ENCODE peak calls at places on chromosomes 13 and 19, in five cellular contexts. G, D, L, A and C are unnamed samples.

GRCh38 chr19:33246729-33247440 is 21.2 kb upstream of the SLC7A10 start:
- DNase-seq in L (no peak), G (no peak), D (no peak), A (no peak), C (no peak)

GRCh38 chr19:44005968-44006367 is 3.2 kb downstream of the ZNF230 start:
- DNase-seq in D (no peak), L (no peak), G (no peak), A (no peak), C (no peak)

GRCh38 chr19:8393871-8394250 is 3.7 kb downstream of the RAB11B start:
- DNase-seq in G (no peak), A (no peak), L (no peak), D (no peak), C (no peak)

GRCh38 chr13:108859202-108860012 is 230.0 kb downstream of the MYO16 start:
- DNase-seq in A (peak), G (no peak), L (no peak), D (no peak), C (peak)

GRCh38 chr13:34942732-34943674 is 933 bp downstream of the NBEA start:
- DNase-seq in G (peak), A (peak), L (peak), D (peak), C (no peak)

GRCh38 chr19:31944286-31944685 is 401.1 kb upstream of the ZNF507 start:
- DNase-seq in L (no peak), A (no peak), D (no peak), G (no peak), C (no peak)

GRCh38 chr19:57192993-57193392 is 1.7 kb downstream of the ZNF264 start:
- DNase-seq in L (no peak), D (no peak), G (no peak), A (no peak), C (no peak)

GRCh38 chr19:50450369-50451222 is 17.9 kb downstream of the MYBPC2 start:
- DNase-seq in L (no peak), D (no peak), A (no peak), G (no peak), C (no peak)

GRCh38 chr19:1102407-1103106 is 1.2 kb upstream of the GPX4 start:
- DNase-seq in A (peak), G (peak), L (peak), D (no peak), C (peak)

GRCh38 chr13:73059460-73060250 is 850 bp downstream of the KLF5 start:
- DNase-seq in L (peak), D (peak), A (peak), G (peak), C (no peak)

GRCh38 chr13:36999054-36999927 is at the start of gene ALG5:
- DNase-seq in A (peak), L (peak), G (peak), D (peak), C (peak)

GRCh38 chr13:59120297-59120843 is 1043.4 kb downstream of the DIAPH3 start:
- DNase-seq in D (no peak), G (no peak), L (no peak), A (no peak), C (no peak)

GRCh38 chr13:71751074-71751473 is 115.9 kb downstream of the DACH1 start:
- DNase-seq in D (no peak), L (no peak), G (no peak), A (no peak), C (no peak)

GRCh38 chr19:928471-929259 is 2.8 kb downstream of the ARID3A start:
- DNase-seq in G (no peak), L (no peak), D (no peak), A (peak), C (no peak)

GRCh38 chr19:6963937-6964336 is 57.3 kb downstream of the MBD3L2B start:
- DNase-seq in G (no peak), L (no peak), A (no peak), D (no peak), C (no peak)

GRCh38 chr19:11697284-11697855 is 41.4 kb downstream of the ZNF823 start:
- DNase-seq in D (no peak), G (no peak), L (no peak), A (no peak), C (no peak)

GRCh38 chr19:11698231-11698630 is 40.5 kb downstream of the ZNF823 start:
- DNase-seq in G (no peak), D (no peak), L (no peak), A (no peak), C (no peak)

GRCh38 chr19:11693505-11694499 is 44.9 kb downstream of the ZNF823 start:
- DNase-seq in D (no peak), G (no peak), L (no peak), A (peak), C (no peak)

GRCh38 chr19:11694533-11695439 is 44.0 kb downstream of the ZNF823 start:
- DNase-seq in G (peak), D (peak), A (peak), L (peak), C (peak)

DNA sequence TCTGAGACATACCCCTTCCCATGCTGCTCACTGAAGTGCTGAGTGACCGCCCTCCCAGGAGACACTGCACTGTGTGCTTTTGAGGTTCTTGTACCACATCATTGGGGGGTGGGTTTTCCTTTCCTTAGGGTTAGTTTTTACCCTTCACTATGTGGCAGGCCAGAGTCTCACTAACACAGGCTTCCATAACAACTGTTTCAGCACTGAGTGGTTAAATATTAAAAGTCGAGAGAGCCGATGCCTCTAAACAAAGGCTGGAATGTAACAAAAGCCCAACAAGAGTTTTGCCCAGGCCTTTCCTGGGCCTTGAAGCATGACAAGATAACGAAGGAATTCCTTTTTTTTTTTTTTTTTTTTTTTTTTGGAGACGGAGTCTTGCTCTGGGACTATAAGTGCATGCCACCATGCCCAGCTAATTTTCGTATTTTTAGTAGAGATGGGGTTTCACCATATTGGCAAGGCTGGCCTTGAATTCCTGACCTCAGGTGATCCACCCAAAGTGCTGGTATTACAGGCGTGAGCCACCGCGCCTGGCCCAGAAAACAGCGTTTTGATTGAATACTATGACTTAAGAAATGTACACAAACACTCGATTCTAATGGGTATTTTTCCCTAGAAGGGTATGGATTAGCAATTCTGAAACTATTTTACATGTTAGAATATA is 46.5 kb downstream of the ZNF823 start:
- DNase-seq in A (no peak), G (no peak), D (no peak), L (no peak), C (no peak)
- H3K4me3 ChIP-seq in A (no peak), G (no peak), D (no peak), L (no peak), C (no peak)

GRCh38 chr13:82070411-82070810 is 1729.5 kb upstream of the SPRY2 start:
- DNase-seq in A (no peak), D (no peak), L (no peak), G (no peak), C (no peak)
- TF ChIP-seq CTCF in A (no peak), D (no peak), L (no peak), G (no peak), C (no peak)

GRCh38 chr19:17522988-17523872 is 11.8 kb downstream of the PGLS start:
- DNase-seq in L (peak), G (peak), D (peak), A (no peak), C (no peak)
- H3K4me3 ChIP-seq in L (no peak), G (no peak), D (no peak), A (no peak), C (no peak)

GRCh38 chr19:17108453-17108784 is 32.8 kb downstream of the MYO9B start:
- DNase-seq in D (no peak), L (no peak), A (no peak), G (no peak), C (no peak)

GRCh38 chr19:17110599-17110966 is 35.0 kb downstream of the MYO9B start:
- DNase-seq in D (no peak), G (no peak), L (no peak), A (no peak), C (no peak)

GRCh38 chr19:17109300-17109699 is 33.7 kb downstream of the MYO9B start:
- DNase-seq in L (no peak), A (no peak), D (no peak), G (no peak), C (no peak)

GRCh38 chr19:17111766-17112165 is 36.2 kb downstream of the MYO9B start:
- DNase-seq in A (no peak), L (no peak), G (no peak), D (no peak), C (no peak)

DNA sequence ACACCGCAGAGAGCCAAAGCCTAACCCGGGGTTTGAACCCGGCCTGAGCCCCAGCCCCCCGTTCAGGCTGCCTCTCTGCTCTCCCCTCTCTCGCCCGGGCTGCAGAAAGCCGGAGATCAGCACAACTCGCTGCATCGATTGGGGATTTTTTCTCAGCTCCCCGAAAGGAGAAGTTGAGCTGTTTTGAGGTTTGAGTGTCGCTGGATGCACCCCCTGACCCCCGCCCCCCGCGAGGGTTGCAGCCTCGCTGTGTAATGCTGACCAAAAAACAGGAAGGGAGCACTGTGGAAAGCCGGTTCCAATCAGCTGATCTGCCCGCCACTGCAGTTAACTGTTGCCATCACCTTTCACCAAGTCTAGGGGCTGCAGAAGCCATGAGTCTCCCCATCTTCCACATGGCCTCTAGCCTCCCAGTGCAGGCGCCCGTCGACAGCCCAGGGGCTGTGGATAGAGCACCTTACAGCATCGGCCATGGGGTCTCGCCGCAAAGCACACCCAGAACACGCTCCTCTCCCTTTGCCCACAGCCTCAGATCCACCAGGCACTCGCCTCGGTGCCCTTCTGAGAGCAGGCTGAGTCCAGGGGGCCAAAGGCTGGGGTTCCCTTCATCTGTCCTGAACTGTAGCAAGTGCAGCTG is 34.5 kb downstream of the MYO9B start:
- DNase-seq in D (peak), L (peak), G (peak), A (no peak), C (no peak)
- TF ChIP-seq CTCF in D (no peak), L (no peak), G (no peak), A (no peak), C (no peak)

GRCh38 chr13:40599146-40599545 is 67.3 kb downstream of the FOXO1 start:
- DNase-seq in D (no peak), L (no peak), A (no peak), G (no peak), C (no peak)
- H3K4me3 ChIP-seq in D (no peak), L (no peak), A (no peak), G (no peak), C (no peak)

GRCh38 chr13:23357349-23357748 is 76.2 kb downstream of the SACS start:
- DNase-seq in D (no peak), G (no peak), A (no peak), L (no peak), C (no peak)
- TF ChIP-seq CTCF in D (no peak), G (no peak), A (no peak), L (no peak), C (no peak)

GRCh38 chr13:100438059-100438788 is 150.4 kb downstream of the GGACT start:
- DNase-seq in D (no peak), G (no peak), A (no peak), L (no peak), C (no peak)

GRCh38 chr13:100442095-100442832 is 146.3 kb downstream of the GGACT start:
- DNase-seq in A (no peak), D (no peak), L (no peak), G (no peak), C (no peak)

GRCh38 chr13:100436099-100436498 is 152.5 kb downstream of the GGACT start:
- DNase-seq in L (no peak), A (no peak), G (no peak), D (no peak), C (no peak)

GRCh38 chr13:100440756-100441421 is 147.7 kb downstream of the GGACT start:
- DNase-seq in L (no peak), D (no peak), A (no peak), G (no peak), C (peak)

DNA sequence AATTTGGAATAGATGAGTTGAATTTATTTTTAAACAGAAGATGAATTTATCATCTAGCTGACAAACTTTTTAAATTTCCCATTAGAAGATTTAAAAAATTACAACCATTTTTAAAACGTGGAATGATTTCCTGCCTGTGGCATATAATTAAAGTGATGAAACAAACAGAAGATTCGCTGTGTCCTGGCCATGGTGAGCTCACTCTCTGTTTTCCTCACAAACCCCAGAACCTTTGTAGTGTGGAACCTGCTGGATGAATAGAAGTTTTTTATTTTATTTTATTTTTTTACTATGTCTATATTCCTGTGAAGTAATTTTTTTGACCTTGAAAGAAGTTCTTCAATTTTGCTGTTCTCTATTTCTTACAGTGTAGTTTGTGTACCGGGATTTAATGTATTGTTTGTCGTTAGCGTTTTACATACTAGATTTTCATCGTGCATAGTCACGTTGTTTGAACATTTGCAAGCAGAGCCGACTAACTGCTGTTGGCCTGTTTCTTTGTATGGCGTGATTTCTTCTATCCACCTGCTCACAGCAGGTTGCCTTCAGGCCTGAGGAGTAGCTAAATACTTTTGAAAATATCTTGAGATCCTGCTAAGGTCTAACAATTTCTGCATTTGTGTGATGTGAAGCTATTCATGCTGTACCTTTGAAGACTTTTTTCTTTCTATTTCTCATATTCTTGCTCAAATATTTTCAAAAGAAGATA is 149.2 kb downstream of the GGACT start:
- DNase-seq in L (no peak), D (no peak), A (no peak), G (no peak), C (no peak)
- H3K4me3 ChIP-seq in L (no peak), D (no peak), A (no peak), G (no peak), C (no peak)

DNA sequence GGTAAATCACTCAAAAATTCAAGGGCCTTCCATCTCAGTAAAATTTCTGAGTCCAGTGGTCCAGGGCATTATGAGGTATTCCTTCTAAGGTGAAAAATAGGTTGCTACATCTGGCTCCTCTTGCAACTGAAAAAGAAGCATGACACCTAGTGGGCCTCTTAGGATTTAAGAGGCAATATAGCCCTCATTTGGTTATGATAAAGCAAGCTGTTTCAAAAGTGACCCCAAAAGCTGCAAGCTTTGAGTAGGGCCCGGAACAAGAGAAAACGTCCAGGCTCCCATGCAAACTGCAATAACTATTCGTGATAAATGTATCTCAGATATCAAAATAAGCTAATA is 1910.2 kb upstream of the PRR20A start:
- DNase-seq in D (no peak), A (no peak), L (no peak), G (no peak), C (no peak)
- TF ChIP-seq CTCF in D (no peak), A (no peak), L (no peak), G (no peak), C (no peak)